ENCODE peak calls at places on chromosomes 12 and 14, in ten cellular contexts. X is lung; A is psoas muscle; Z is IMR-90; L is fibroblast of mammary gland; H is cardiac muscle cell; T is Calu3; M is CD8-positive, alpha-beta T cell; W is dorsolateral prefrontal cortex; J is endothelial cell. O is an unnamed sample.

GRCh38 chr12:59431266-59431665 is 164.6 kb upstream of the SLC16A7 start:
- DNase-seq in X (no peak), A (no peak), Z (peak), L (peak), H (no peak), T (no peak), M (no peak), W (no peak), J (no peak), O (no peak)

GRCh38 chr12:130920711-130921381 is 32.9 kb upstream of the ADGRD1 start:
- DNase-seq in X (peak), A (peak), Z (peak), L (peak), H (no peak), T (no peak), M (no peak), W (no peak), J (no peak), O (no peak)

GRCh38 chr14:71952381-71953363 is 20.4 kb downstream of the RGS6 start:
- DNase-seq in X (no peak), A (no peak), Z (no peak), L (peak), H (no peak), T (no peak), M (no peak), W (no peak), J (no peak), O (no peak)

GRCh38 chr14:93183596-93184317 is 940 bp downstream of the MOAP1 start:
- DNase-seq in X (peak), A (no peak), Z (no peak), L (no peak), H (no peak), T (no peak), M (no peak), W (no peak), J (no peak), O (no peak)

GRCh38 chr12:124279846-124280360 is 15.0 kb upstream of the RFLNA start:
- DNase-seq in X (no peak), A (no peak), Z (no peak), L (no peak), H (no peak), T (no peak), M (no peak), W (peak), J (no peak), O (no peak)

GRCh38 chr14:92473261-92473946 is 40.2 kb upstream of the RIN3 start:
- DNase-seq in X (peak), A (peak), Z (peak), L (peak), H (no peak), T (no peak), M (no peak), W (no peak), J (no peak), O (no peak)

GRCh38 chr12:1803736-1804135 is 16.6 kb upstream of the LRTM2 start:
- DNase-seq in X (no peak), A (peak), Z (no peak), L (no peak), H (no peak), T (no peak), M (no peak), W (peak), J (no peak), O (no peak)

GRCh38 chr14:74628418-74628817 is 16.4 kb upstream of the LTBP2 start:
- DNase-seq in X (no peak), A (no peak), Z (no peak), L (no peak), H (no peak), T (no peak), M (no peak), W (no peak), J (no peak), O (no peak)

GRCh38 chr14:73248294-73248868 is 11.1 kb downstream of the PAPLN start:
- DNase-seq in X (no peak), A (peak), Z (peak), L (peak), H (no peak), T (no peak), M (no peak), W (no peak), J (no peak), O (no peak)

GRCh38 chr14:82394916-82395315 is 861.3 kb upstream of the SEL1L start:
- DNase-seq in X (no peak), A (no peak), Z (no peak), L (no peak), H (no peak), T (no peak), M (no peak), W (no peak), J (no peak), O (no peak)

GRCh38 chr14:36105401-36105800 is 71.1 kb downstream of the PTCSC3 start:
- DNase-seq in X (peak), A (no peak), Z (no peak), L (peak), H (peak), T (peak), M (no peak), W (no peak), J (peak), O (no peak)

GRCh38 chr14:97298331-97298730 is 501.1 kb downstream of the VRK1 start:
- DNase-seq in X (no peak), A (no peak), Z (no peak), L (no peak), H (no peak), T (no peak), M (no peak), W (no peak), J (peak), O (no peak)

GRCh38 chr12:55687746-55688145 is 20.0 kb downstream of the ITGA7 start:
- DNase-seq in X (no peak), A (no peak), Z (no peak), L (no peak), H (no peak), T (no peak), M (no peak), W (no peak), J (no peak), O (no peak)

GRCh38 chr12:77980782-77981181 is 150.1 kb downstream of the NAV3 start:
- DNase-seq in X (no peak), A (no peak), Z (no peak), L (peak), H (no peak), T (no peak), M (no peak), W (no peak), J (no peak), O (no peak)

GRCh38 chr14:105091335-105092123 is 26.3 kb upstream of the GPR132 start:
- DNase-seq in X (peak), A (no peak), Z (no peak), L (no peak), H (no peak), T (peak), M (no peak), W (no peak), J (no peak), O (no peak)

GRCh38 chr12:119202544-119202943 is 23.8 kb downstream of the HSPB8 start:
- DNase-seq in X (no peak), A (no peak), Z (no peak), L (no peak), H (no peak), T (no peak), M (no peak), W (no peak), J (no peak), O (no peak)

GRCh38 chr12:89140580-89141236 is 211.6 kb downstream of the DUSP6 start:
- DNase-seq in X (no peak), A (peak), Z (peak), L (peak), H (no peak), T (no peak), M (no peak), W (no peak), J (no peak), O (no peak)

GRCh38 chr12:57377103-57377840 is 53.6 kb downstream of the R3HDM2 start:
- DNase-seq in X (no peak), A (no peak), Z (no peak), L (no peak), H (no peak), T (no peak), M (no peak), W (no peak), J (no peak), O (no peak)

GRCh38 chr14:37170993-37171392 is 1.4 kb downstream of the SLC25A21 start:
- DNase-seq in X (no peak), A (no peak), Z (no peak), L (no peak), H (no peak), T (no peak), M (no peak), W (no peak), J (no peak), O (no peak)

GRCh38 chr12:124784871-124785572 is 78.6 kb downstream of the SCARB1 start:
- DNase-seq in X (no peak), A (no peak), Z (no peak), L (no peak), H (no peak), T (no peak), M (no peak), W (no peak), J (no peak), O (no peak)

GRCh38 chr14:45249847-45250575 is 3.0 kb downstream of the MIS18BP1 start:
- DNase-seq in X (no peak), A (no peak), Z (peak), L (peak), H (no peak), T (no peak), M (no peak), W (no peak), J (no peak), O (no peak)

GRCh38 chr12:11877869-11878780 is 192.6 kb upstream of the BCL2L14 start:
- DNase-seq in X (no peak), A (no peak), Z (peak), L (peak), H (peak), T (peak), M (no peak), W (no peak), J (no peak), O (no peak)

GRCh38 chr12:32605326-32606095 is 73.6 kb upstream of the DNM1L start:
- DNase-seq in X (no peak), A (no peak), Z (no peak), L (no peak), H (no peak), T (peak), M (no peak), W (no peak), J (no peak), O (no peak)

GRCh38 chr12:41051909-41052308 is 136.2 kb upstream of the PDZRN4 start:
- DNase-seq in X (no peak), A (no peak), Z (no peak), L (no peak), H (no peak), T (no peak), M (no peak), W (no peak), J (no peak), O (no peak)

GRCh38 chr12:116594325-116595038 is 35.3 kb downstream of the MAP1LC3B2 start:
- DNase-seq in X (peak), A (peak), Z (no peak), L (no peak), H (no peak), T (no peak), M (peak), W (no peak), J (no peak), O (no peak)

GRCh38 chr14:100077441-100077840 is 12.2 kb downstream of the EVL start:
- DNase-seq in X (no peak), A (no peak), Z (no peak), L (no peak), H (no peak), T (no peak), M (no peak), W (no peak), J (no peak), O (no peak)

GRCh38 chr12:48197549-48197966 is 5.5 kb downstream of the OR10AD1 start:
- DNase-seq in X (no peak), A (no peak), Z (no peak), L (peak), H (no peak), T (peak), M (peak), W (no peak), J (no peak), O (peak)

GRCh38 chr14:61586539-61587396 is 108.5 kb upstream of the HIF1A start:
- DNase-seq in X (no peak), A (no peak), Z (peak), L (peak), H (no peak), T (no peak), M (no peak), W (no peak), J (no peak), O (no peak)

GRCh38 chr12:96687719-96688118 is 198.3 kb downstream of the CFAP54 start:
- DNase-seq in X (no peak), A (no peak), Z (no peak), L (no peak), H (no peak), T (no peak), M (no peak), W (no peak), J (no peak), O (no peak)

GRCh38 chr12:99767809-99768208 is 120.3 kb downstream of the GARIN6 start:
- DNase-seq in X (no peak), A (no peak), Z (peak), L (peak), H (peak), T (no peak), M (no peak), W (no peak), J (no peak), O (no peak)

GRCh38 chr12:69689638-69690037 is 9.5 kb downstream of the BEST3 start:
- DNase-seq in X (no peak), A (no peak), Z (no peak), L (no peak), H (no peak), T (no peak), M (no peak), W (no peak), J (no peak), O (no peak)

GRCh38 chr12:1034243-1034642 is 43.2 kb downstream of the ERC1 start:
- DNase-seq in X (no peak), A (no peak), Z (no peak), L (no peak), H (no peak), T (no peak), M (no peak), W (no peak), J (no peak), O (no peak)

DNA sequence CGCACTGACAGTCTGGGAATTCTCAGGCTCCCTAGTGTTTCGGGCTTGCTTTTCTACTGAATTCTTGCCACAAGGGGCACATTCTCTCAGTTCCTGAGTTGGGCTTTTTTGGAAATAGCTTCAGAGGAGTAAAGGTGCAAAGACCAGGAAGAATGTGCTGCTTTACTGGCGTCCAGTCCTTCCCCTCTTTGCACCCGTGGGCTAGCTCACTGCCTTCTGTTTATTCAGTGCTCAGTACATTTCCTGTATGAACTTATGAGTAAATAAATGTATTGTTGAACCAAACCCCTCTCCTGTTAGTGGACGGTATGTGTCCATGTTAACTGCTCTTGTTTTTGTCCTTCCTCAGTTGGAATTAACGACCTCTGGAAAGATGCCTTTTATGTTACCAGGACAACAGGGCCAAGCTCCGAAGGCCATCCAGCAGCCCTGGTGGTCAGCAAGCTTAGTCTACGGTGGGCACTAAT is 24.0 kb downstream of the GSG1 start:
- DNase-seq in X (no peak), A (no peak), Z (no peak), L (no peak), H (no peak), T (no peak), M (no peak), W (no peak), J (no peak), O (no peak)
- TF ChIP-seq CTCF in X (no peak), A (no peak), Z (no peak), L (no peak), H (no peak), T (no peak), M (no peak), W (no peak), J (peak), O (peak)

GRCh38 chr12:91332305-91332704 is 149.7 kb upstream of the DCN start:
- DNase-seq in X (no peak), A (no peak), Z (peak), L (peak), H (no peak), T (no peak), M (no peak), W (no peak), J (no peak), O (no peak)
- TF ChIP-seq CTCF in X (no peak), A (no peak), Z (peak), L (peak), H (no peak), T (no peak), M (no peak), W (peak), J (no peak), O (no peak)

DNA sequence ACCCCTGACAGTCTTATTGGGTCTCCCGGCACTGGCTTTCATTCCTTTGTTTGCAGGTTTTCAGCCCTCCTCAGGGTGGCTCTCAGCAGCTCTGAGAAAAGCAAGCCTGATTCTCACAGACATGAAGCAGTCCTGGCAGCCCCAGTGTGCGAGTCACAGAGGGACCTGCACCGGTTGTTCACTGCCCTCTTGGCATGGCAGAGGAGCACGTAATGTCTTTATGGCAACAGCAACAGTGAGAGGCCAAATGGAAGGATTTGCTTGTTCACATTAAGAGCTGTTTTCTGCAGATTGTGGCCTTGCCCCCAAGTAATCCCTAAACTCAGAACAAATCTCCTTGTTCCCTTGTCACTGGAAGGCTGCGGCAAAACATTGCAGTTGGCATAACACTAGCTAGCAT is 3.4 kb downstream of the KCNA5 start:
- DNase-seq in X (no peak), A (no peak), Z (no peak), L (no peak), H (no peak), T (no peak), M (no peak), W (no peak), J (no peak), O (no peak)
- TF ChIP-seq CTCF in X (no peak), A (no peak), Z (no peak), L (no peak), H (no peak), T (no peak), M (no peak), W (no peak), J (no peak), O (no peak)

DNA sequence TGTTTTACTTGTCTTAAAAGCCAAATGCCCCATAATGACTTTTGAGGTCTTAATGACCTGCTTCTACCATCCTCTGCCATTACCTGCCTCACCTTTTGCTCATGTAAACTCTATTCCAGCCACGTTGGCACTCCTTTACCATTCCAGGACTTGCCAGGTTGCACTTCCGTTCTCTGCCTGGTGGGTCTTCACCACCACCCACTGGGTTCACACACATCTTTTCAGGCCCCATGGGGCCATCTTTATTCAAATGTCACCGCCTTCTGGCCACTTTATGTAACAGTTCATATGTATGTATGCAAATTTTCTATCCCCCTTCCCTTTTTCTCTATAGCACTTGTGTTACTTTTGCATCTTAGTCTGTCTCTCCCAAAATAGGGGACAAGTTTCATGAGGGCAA is 57.7 kb downstream of the ATP2A2 start:
- DNase-seq in X (no peak), A (no peak), Z (no peak), L (no peak), H (no peak), T (no peak), M (no peak), W (no peak), J (no peak), O (no peak)
- TF ChIP-seq CTCF in X (no peak), A (no peak), Z (peak), L (peak), H (peak), T (no peak), M (no peak), W (no peak), J (no peak), O (peak)

DNA sequence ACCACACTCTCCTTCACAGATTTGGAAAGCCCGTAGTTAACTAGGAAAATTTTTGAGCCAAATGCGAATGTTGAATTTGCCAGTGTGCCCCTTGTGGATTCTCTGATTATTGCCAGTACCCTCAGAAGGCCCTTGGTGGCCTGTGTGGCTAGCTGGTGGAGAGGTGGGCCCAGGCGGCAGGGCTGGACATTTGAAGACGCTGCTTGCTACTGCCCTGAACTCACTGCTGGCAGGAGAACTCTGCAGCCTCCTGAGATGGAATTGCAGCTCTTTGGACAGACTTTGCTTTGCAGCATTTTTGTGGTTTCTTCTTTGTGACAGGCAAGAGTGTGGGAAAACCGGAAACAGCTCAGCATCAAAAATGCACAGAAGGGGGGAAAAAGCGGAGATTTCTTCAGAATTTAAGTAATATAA is 97.6 kb downstream of the TGFB3 start:
- DNase-seq in X (no peak), A (no peak), Z (peak), L (peak), H (no peak), T (no peak), M (no peak), W (no peak), J (peak), O (no peak)
- TF ChIP-seq CTCF in X (no peak), A (peak), Z (peak), L (peak), H (peak), T (no peak), M (no peak), W (peak), J (peak), O (peak)

O was measured in neural crest cell.